ENCODE peak calls at places on chromosomes 4 and X, in seven cellular contexts. N, L, F, X, M, I and D are unnamed samples.

GRCh38 chr4:166169111-166169510 is 296.1 kb downstream of the TLL1 start:
- DNase-seq in N (no peak), L (no peak), F (no peak), X (no peak), M (no peak), I (peak), D (no peak)

GRCh38 chrX:152343306-152343705 is 107.8 kb downstream of the GABRA3 start:
- DNase-seq in N (no peak), L (no peak), F (no peak), X (no peak), M (no peak), I (no peak), D (no peak)

GRCh38 chr4:75004755-75005668 is 72.1 kb downstream of the PARM1 start:
- DNase-seq in N (no peak), L (no peak), F (peak), X (no peak), M (peak), I (no peak), D (peak)

GRCh38 chrX:150587585-150588503 is 19.4 kb downstream of the MTM1 start:
- DNase-seq in N (no peak), L (no peak), F (no peak), X (no peak), M (no peak), I (peak), D (no peak)

GRCh38 chrX:141468940-141469339 is 115.6 kb downstream of the SPANXA1 start:
- DNase-seq in N (no peak), L (peak), F (peak), X (no peak), M (no peak), I (peak), D (no peak)

GRCh38 chr4:3860061-3860912 is 94.1 kb downstream of the ADRA2C start:
- DNase-seq in N (no peak), L (no peak), F (no peak), X (no peak), M (peak), I (no peak), D (no peak)

GRCh38 chr4:27176400-27176799 is 315.8 kb downstream of the STIM2 start:
- DNase-seq in N (no peak), L (no peak), F (peak), X (peak), M (no peak), I (peak), D (no peak)

GRCh38 chrX:2627272-2627867 is 63.7 kb upstream of the CD99 start:
- DNase-seq in N (no peak), L (no peak), F (peak), X (no peak), M (no peak), I (peak), D (no peak)

GRCh38 chr4:6313216-6313615 is 43.6 kb downstream of the WFS1 start:
- DNase-seq in N (no peak), L (no peak), F (no peak), X (no peak), M (no peak), I (no peak), D (no peak)

GRCh38 chr4:184413227-184414064 is 60.9 kb downstream of the IRF2 start:
- DNase-seq in N (no peak), L (no peak), F (no peak), X (no peak), M (no peak), I (no peak), D (no peak)

GRCh38 chr4:110793381-110793801 is 170.5 kb upstream of the PITX2 start:
- DNase-seq in N (no peak), L (peak), F (peak), X (no peak), M (no peak), I (no peak), D (no peak)

GRCh38 chr4:47531241-47531953 is 46.3 kb downstream of the ATP10D start:
- DNase-seq in N (no peak), L (peak), F (peak), X (no peak), M (no peak), I (peak), D (no peak)

GRCh38 chrX:155679715-155680114 is 67.0 kb upstream of the TMLHE start:
- DNase-seq in N (no peak), L (no peak), F (no peak), X (no peak), M (no peak), I (no peak), D (no peak)

GRCh38 chr4:1492636-1493539 is 86.6 kb upstream of the NKX1-1 start:
- DNase-seq in N (no peak), L (no peak), F (no peak), X (no peak), M (peak), I (no peak), D (no peak)

GRCh38 chrX:45743906-45744625 is 543.4 kb upstream of the DIPK2B start:
- DNase-seq in N (no peak), L (no peak), F (peak), X (no peak), M (no peak), I (peak), D (no peak)

GRCh38 chrX:25536307-25536970 is 520.7 kb upstream of the ARX start:
- DNase-seq in N (no peak), L (no peak), F (no peak), X (peak), M (no peak), I (no peak), D (no peak)

GRCh38 chr4:136687118-136687517 is 845.2 kb downstream of the PCDH18 start:
- DNase-seq in N (no peak), L (no peak), F (no peak), X (no peak), M (no peak), I (peak), D (no peak)

GRCh38 chr4:128282516-128282915 is 5.1 kb downstream of the PGRMC2 start:
- DNase-seq in N (no peak), L (no peak), F (no peak), X (no peak), M (no peak), I (no peak), D (no peak)

GRCh38 chr4:83025563-83025962 is 9.4 kb upstream of the COPS4 start:
- DNase-seq in N (no peak), L (no peak), F (no peak), X (no peak), M (no peak), I (no peak), D (no peak)

GRCh38 chrX:118495958-118496762 is 545 bp downstream of the DOCK11 start:
- DNase-seq in N (no peak), L (no peak), F (peak), X (peak), M (peak), I (no peak), D (no peak)

GRCh38 chr4:158513246-158513645 is 8.4 kb upstream of the RXFP1 start:
- DNase-seq in N (no peak), L (no peak), F (no peak), X (no peak), M (no peak), I (peak), D (no peak)

GRCh38 chrX:136057567-136057966 is 72.3 kb downstream of the SLC9A6 start:
- DNase-seq in N (no peak), L (no peak), F (no peak), X (no peak), M (no peak), I (no peak), D (no peak)

GRCh38 chr4:20252656-20253271 is 1.1 kb downstream of the SLIT2 start:
- DNase-seq in N (no peak), L (no peak), F (no peak), X (peak), M (peak), I (peak), D (no peak)

GRCh38 chr4:39516407-39516966 is 10.8 kb downstream of the UGDH start:
- DNase-seq in N (no peak), L (no peak), F (no peak), X (no peak), M (no peak), I (no peak), D (no peak)

GRCh38 chr4:186342582-186342981 is 76.6 kb downstream of the F11 start:
- DNase-seq in N (no peak), L (peak), F (peak), X (no peak), M (no peak), I (no peak), D (no peak)

GRCh38 chr4:152181150-152181549 is 354.7 kb downstream of the FBXW7 start:
- DNase-seq in N (no peak), L (no peak), F (no peak), X (no peak), M (no peak), I (no peak), D (no peak)

GRCh38 chr4:10416441-10416840 is 40.8 kb downstream of the ZNF518B start:
- DNase-seq in N (no peak), L (no peak), F (no peak), X (no peak), M (no peak), I (no peak), D (no peak)

GRCh38 chr4:158371158-158371557 is 150.5 kb upstream of the RXFP1 start:
- DNase-seq in N (no peak), L (peak), F (no peak), X (no peak), M (no peak), I (peak), D (no peak)

GRCh38 chrX:109632906-109633504 is 8.0 kb upstream of the KCNE5 start:
- DNase-seq in N (no peak), L (no peak), F (no peak), X (no peak), M (no peak), I (peak), D (no peak)

GRCh38 chr4:78971326-78971725 is 32.1 kb upstream of the PAQR3 start:
- DNase-seq in N (no peak), L (no peak), F (no peak), X (no peak), M (no peak), I (peak), D (no peak)

GRCh38 chr4:169015237-169015636 is 5.2 kb upstream of the CBR4 start:
- DNase-seq in N (no peak), L (no peak), F (no peak), X (no peak), M (peak), I (no peak), D (no peak)

GRCh38 chr4:90174622-90175023 is 47.4 kb downstream of the CCSER1 start:
- DNase-seq in N (no peak), L (no peak), F (no peak), X (no peak), M (no peak), I (no peak), D (no peak)

GRCh38 chrX:10983526-10983925 is 127.6 kb upstream of the HCCS start:
- DNase-seq in N (no peak), L (no peak), F (no peak), X (no peak), M (no peak), I (no peak), D (no peak)

GRCh38 chr4:20249333-20249732 is 2.4 kb upstream of the SLIT2 start:
- DNase-seq in N (no peak), L (no peak), F (no peak), X (no peak), M (no peak), I (peak), D (no peak)

GRCh38 chr4:77001907-77002306 is 52.4 kb downstream of the SEPTIN11 start:
- DNase-seq in N (no peak), L (no peak), F (peak), X (no peak), M (no peak), I (peak), D (peak)